ENCODE peak calls at places on chromosomes 16 and 17, in four cellular contexts. One of them, this sample, is unnamed.
A peak's percentile ranks its signal among the peaks of the same experiment; 100 is the strongest.

GRCh38 chr17:77208217-77208808 is 67.5 kb downstream of the SEC14L1 start:
- DNase-seq in kidney epithelial cell: no peak
- DNase-seq in brain microvascular endothelial cell: peak; percentile 41
- DNase-seq in stimulated activated CD4-positive, alpha-beta T cell treated with anti-CD3 and anti-CD28 coated beads, Interleukin-2, amount 100 ng/mL, for 4 hours: no peak
- DNase-seq in this sample: no peak

GRCh38 chr16:68200120-68200783 is 35.7 kb downstream of the ESRP2 start:
- DNase-seq in kidney epithelial cell: no peak
- DNase-seq in brain microvascular endothelial cell: peak; percentile 48
- DNase-seq in stimulated activated CD4-positive, alpha-beta T cell treated with anti-CD3 and anti-CD28 coated beads, Interleukin-2, amount 100 ng/mL, for 4 hours: no peak
- DNase-seq in this sample: no peak

GRCh38 chr16:10675861-10676260 is 18.9 kb downstream of the TEKT5 start:
- DNase-seq in kidney epithelial cell: no peak
- DNase-seq in brain microvascular endothelial cell: no peak
- DNase-seq in stimulated activated CD4-positive, alpha-beta T cell treated with anti-CD3 and anti-CD28 coated beads, Interleukin-2, amount 100 ng/mL, for 4 hours: no peak
- DNase-seq in this sample: no peak

GRCh38 chr16:88351521-88352101 is 31.1 kb upstream of the ZNF469 start:
- DNase-seq in kidney epithelial cell: no peak
- DNase-seq in brain microvascular endothelial cell: no peak
- DNase-seq in stimulated activated CD4-positive, alpha-beta T cell treated with anti-CD3 and anti-CD28 coated beads, Interleukin-2, amount 100 ng/mL, for 4 hours: no peak
- DNase-seq in this sample: no peak

GRCh38 chr17:17511971-17512858 is 16.0 kb upstream of the RASD1 start:
- DNase-seq in kidney epithelial cell: peak; percentile 75
- DNase-seq in brain microvascular endothelial cell: peak; percentile 85
- DNase-seq in stimulated activated CD4-positive, alpha-beta T cell treated with anti-CD3 and anti-CD28 coated beads, Interleukin-2, amount 100 ng/mL, for 4 hours: no peak
- DNase-seq in this sample: no peak

GRCh38 chr17:39628655-39629493 is 2.1 kb downstream of the PPP1R1B start:
- DNase-seq in kidney epithelial cell: no peak
- DNase-seq in brain microvascular endothelial cell: no peak
- DNase-seq in stimulated activated CD4-positive, alpha-beta T cell treated with anti-CD3 and anti-CD28 coated beads, Interleukin-2, amount 100 ng/mL, for 4 hours: no peak
- DNase-seq in this sample: peak; percentile 89

GRCh38 chr16:2090481-2090797 is 42.7 kb downstream of the TSC2 start:
- DNase-seq in kidney epithelial cell: no peak
- DNase-seq in brain microvascular endothelial cell: no peak
- DNase-seq in stimulated activated CD4-positive, alpha-beta T cell treated with anti-CD3 and anti-CD28 coated beads, Interleukin-2, amount 100 ng/mL, for 4 hours: no peak
- DNase-seq in this sample: no peak

GRCh38 chr16:31874354-31875111 is 926 bp downstream of the ZNF267 start:
- DNase-seq in kidney epithelial cell: no peak
- DNase-seq in brain microvascular endothelial cell: peak; percentile 22
- DNase-seq in stimulated activated CD4-positive, alpha-beta T cell treated with anti-CD3 and anti-CD28 coated beads, Interleukin-2, amount 100 ng/mL, for 4 hours: peak; percentile 28
- DNase-seq in this sample: peak; percentile 77

GRCh38 chr16:31489616-31490584 is 7.0 kb downstream of the SLC5A2 start:
- DNase-seq in kidney epithelial cell: no peak
- DNase-seq in brain microvascular endothelial cell: no peak
- DNase-seq in stimulated activated CD4-positive, alpha-beta T cell treated with anti-CD3 and anti-CD28 coated beads, Interleukin-2, amount 100 ng/mL, for 4 hours: no peak
- DNase-seq in this sample: no peak

GRCh38 chr16:268141-269053 is 7.3 kb downstream of the RGS11 start:
- DNase-seq in kidney epithelial cell: no peak
- DNase-seq in brain microvascular endothelial cell: no peak
- DNase-seq in stimulated activated CD4-positive, alpha-beta T cell treated with anti-CD3 and anti-CD28 coated beads, Interleukin-2, amount 100 ng/mL, for 4 hours: no peak
- DNase-seq in this sample: peak; percentile 72

GRCh38 chr16:3577302-3577752 is at the start of gene NLRC3:
- DNase-seq in kidney epithelial cell: no peak
- DNase-seq in brain microvascular endothelial cell: no peak
- DNase-seq in stimulated activated CD4-positive, alpha-beta T cell treated with anti-CD3 and anti-CD28 coated beads, Interleukin-2, amount 100 ng/mL, for 4 hours: no peak
- DNase-seq in this sample: no peak

GRCh38 chr17:17704931-17705330 is 23.7 kb downstream of the RAI1 start:
- DNase-seq in kidney epithelial cell: no peak
- DNase-seq in brain microvascular endothelial cell: no peak
- DNase-seq in stimulated activated CD4-positive, alpha-beta T cell treated with anti-CD3 and anti-CD28 coated beads, Interleukin-2, amount 100 ng/mL, for 4 hours: no peak
- DNase-seq in this sample: no peak

GRCh38 chr17:37568350-37569053 is 40.7 kb downstream of the SYNRG start:
- DNase-seq in kidney epithelial cell: no peak
- DNase-seq in brain microvascular endothelial cell: no peak
- DNase-seq in stimulated activated CD4-positive, alpha-beta T cell treated with anti-CD3 and anti-CD28 coated beads, Interleukin-2, amount 100 ng/mL, for 4 hours: no peak
- DNase-seq in this sample: no peak

GRCh38 chr17:65489413-65490170 is 71.9 kb downstream of the AXIN2 start:
- DNase-seq in kidney epithelial cell: no peak
- DNase-seq in brain microvascular endothelial cell: no peak
- DNase-seq in stimulated activated CD4-positive, alpha-beta T cell treated with anti-CD3 and anti-CD28 coated beads, Interleukin-2, amount 100 ng/mL, for 4 hours: no peak
- DNase-seq in this sample: peak; percentile 73

GRCh38 chr17:3739422-3740124 is 15.9 kb downstream of the HASPIN start:
- DNase-seq in kidney epithelial cell: no peak
- DNase-seq in brain microvascular endothelial cell: no peak
- DNase-seq in stimulated activated CD4-positive, alpha-beta T cell treated with anti-CD3 and anti-CD28 coated beads, Interleukin-2, amount 100 ng/mL, for 4 hours: no peak
- DNase-seq in this sample: no peak

GRCh38 chr16:53809088-53809951 is 105.4 kb downstream of the FTO start:
- DNase-seq in kidney epithelial cell: no peak
- DNase-seq in brain microvascular endothelial cell: peak; percentile 82
- DNase-seq in stimulated activated CD4-positive, alpha-beta T cell treated with anti-CD3 and anti-CD28 coated beads, Interleukin-2, amount 100 ng/mL, for 4 hours: no peak
- DNase-seq in this sample: no peak

GRCh38 chr17:61324540-61324868 is 75.1 kb upstream of the TBX2 start:
- DNase-seq in kidney epithelial cell: no peak
- DNase-seq in brain microvascular endothelial cell: no peak
- DNase-seq in stimulated activated CD4-positive, alpha-beta T cell treated with anti-CD3 and anti-CD28 coated beads, Interleukin-2, amount 100 ng/mL, for 4 hours: no peak
- DNase-seq in this sample: peak; percentile 46

GRCh38 chr17:78831688-78832540 is 8.7 kb downstream of the USP36 start:
- DNase-seq in kidney epithelial cell: no peak
- DNase-seq in brain microvascular endothelial cell: no peak
- DNase-seq in stimulated activated CD4-positive, alpha-beta T cell treated with anti-CD3 and anti-CD28 coated beads, Interleukin-2, amount 100 ng/mL, for 4 hours: no peak
- DNase-seq in this sample: peak; percentile 33

GRCh38 chr16:1282275-1282995 is 26.6 kb downstream of the TPSD1 start:
- DNase-seq in kidney epithelial cell: no peak
- DNase-seq in brain microvascular endothelial cell: no peak
- DNase-seq in stimulated activated CD4-positive, alpha-beta T cell treated with anti-CD3 and anti-CD28 coated beads, Interleukin-2, amount 100 ng/mL, for 4 hours: no peak
- DNase-seq in this sample: no peak

GRCh38 chr17:61731330-61731729 is 132.0 kb downstream of the BRIP1 start:
- DNase-seq in kidney epithelial cell: no peak
- DNase-seq in brain microvascular endothelial cell: no peak
- DNase-seq in stimulated activated CD4-positive, alpha-beta T cell treated with anti-CD3 and anti-CD28 coated beads, Interleukin-2, amount 100 ng/mL, for 4 hours: no peak
- DNase-seq in this sample: no peak

GRCh38 chr17:60130466-60130865 is 19.3 kb upstream of the CA4 start:
- DNase-seq in kidney epithelial cell: no peak
- DNase-seq in brain microvascular endothelial cell: no peak
- DNase-seq in stimulated activated CD4-positive, alpha-beta T cell treated with anti-CD3 and anti-CD28 coated beads, Interleukin-2, amount 100 ng/mL, for 4 hours: no peak
- DNase-seq in this sample: no peak

GRCh38 chr16:1011316-1012082 is 29.9 kb downstream of the SOX8 start:
- DNase-seq in kidney epithelial cell: no peak
- DNase-seq in brain microvascular endothelial cell: no peak
- DNase-seq in stimulated activated CD4-positive, alpha-beta T cell treated with anti-CD3 and anti-CD28 coated beads, Interleukin-2, amount 100 ng/mL, for 4 hours: no peak
- DNase-seq in this sample: no peak

GRCh38 chr17:29640413-29640812 is 17.7 kb upstream of the CORO6 start:
- DNase-seq in kidney epithelial cell: no peak
- DNase-seq in brain microvascular endothelial cell: peak; percentile 57
- DNase-seq in stimulated activated CD4-positive, alpha-beta T cell treated with anti-CD3 and anti-CD28 coated beads, Interleukin-2, amount 100 ng/mL, for 4 hours: no peak
- DNase-seq in this sample: peak; percentile 20

GRCh38 chr17:22278302-22279275 is 586.3 kb downstream of the KCNJ18 start:
- DNase-seq in kidney epithelial cell: no peak
- DNase-seq in brain microvascular endothelial cell: no peak
- DNase-seq in stimulated activated CD4-positive, alpha-beta T cell treated with anti-CD3 and anti-CD28 coated beads, Interleukin-2, amount 100 ng/mL, for 4 hours: no peak
- DNase-seq in this sample: no peak

GRCh38 chr16:30982548-30983288 is 2.3 kb upstream of the HSD3B7 start:
- DNase-seq in kidney epithelial cell: no peak
- DNase-seq in brain microvascular endothelial cell: no peak
- DNase-seq in stimulated activated CD4-positive, alpha-beta T cell treated with anti-CD3 and anti-CD28 coated beads, Interleukin-2, amount 100 ng/mL, for 4 hours: no peak
- DNase-seq in this sample: no peak

GRCh38 chr16:1181715-1182671 is 29.1 kb downstream of the CACNA1H start:
- DNase-seq in kidney epithelial cell: peak; percentile 69
- DNase-seq in brain microvascular endothelial cell: peak; percentile 93
- DNase-seq in stimulated activated CD4-positive, alpha-beta T cell treated with anti-CD3 and anti-CD28 coated beads, Interleukin-2, amount 100 ng/mL, for 4 hours: no peak
- DNase-seq in this sample: peak; percentile 93

GRCh38 chr17:20896153-20896649 is 146.6 kb downstream of the USP22 start:
- DNase-seq in kidney epithelial cell: no peak
- DNase-seq in brain microvascular endothelial cell: peak; percentile 12
- DNase-seq in stimulated activated CD4-positive, alpha-beta T cell treated with anti-CD3 and anti-CD28 coated beads, Interleukin-2, amount 100 ng/mL, for 4 hours: peak; percentile 19
- DNase-seq in this sample: no peak

GRCh38 chr16:19972111-19972510 is 87.5 kb upstream of the GPRC5B start:
- DNase-seq in kidney epithelial cell: no peak
- DNase-seq in brain microvascular endothelial cell: no peak
- DNase-seq in stimulated activated CD4-positive, alpha-beta T cell treated with anti-CD3 and anti-CD28 coated beads, Interleukin-2, amount 100 ng/mL, for 4 hours: no peak
- DNase-seq in this sample: no peak

GRCh38 chr17:68733241-68734176 is 132.3 kb upstream of the FAM20A start:
- DNase-seq in kidney epithelial cell: no peak
- DNase-seq in brain microvascular endothelial cell: peak; percentile 55
- DNase-seq in stimulated activated CD4-positive, alpha-beta T cell treated with anti-CD3 and anti-CD28 coated beads, Interleukin-2, amount 100 ng/mL, for 4 hours: no peak
- DNase-seq in this sample: no peak

GRCh38 chr16:75228143-75228976 is 9.6 kb downstream of the CTRB1 start:
- DNase-seq in kidney epithelial cell: no peak
- DNase-seq in brain microvascular endothelial cell: no peak
- DNase-seq in stimulated activated CD4-positive, alpha-beta T cell treated with anti-CD3 and anti-CD28 coated beads, Interleukin-2, amount 100 ng/mL, for 4 hours: no peak
- DNase-seq in this sample: no peak

GRCh38 chr17:69909389-69909788 is 165.6 kb upstream of the KCNJ16 start:
- DNase-seq in kidney epithelial cell: peak; percentile 51
- DNase-seq in brain microvascular endothelial cell: no peak
- DNase-seq in stimulated activated CD4-positive, alpha-beta T cell treated with anti-CD3 and anti-CD28 coated beads, Interleukin-2, amount 100 ng/mL, for 4 hours: no peak
- DNase-seq in this sample: peak; percentile 58